ENCODE peak calls at places on chromosomes 16 and 17, in six cellular contexts. K is GM23248, Y is right cardiac atrium, A is testis, B is heart right ventricle, G is tibial nerve. O is an unnamed sample.

GRCh38 chr16:12545292-12545610 is 258.4 kb downstream of the CPPED1 start:
- DNase-seq in B (no peak), K (no peak), G (no peak), A (no peak), Y (no peak), O (no peak)

GRCh38 chr16:48276102-48276501 is 28.8 kb upstream of the ABCC11 start:
- DNase-seq in K (no peak), A (no peak), G (no peak), Y (no peak), B (no peak), O (no peak)

GRCh38 chr16:27761816-27762215 is 211.9 kb downstream of the KATNIP start:
- DNase-seq in G (no peak), A (no peak), Y (no peak), K (no peak), B (no peak), O (no peak)

GRCh38 chr16:86877108-86877507 is 298.8 kb downstream of the FOXL1 start:
- DNase-seq in B (no peak), A (no peak), Y (no peak), K (no peak), G (no peak), O (no peak)

GRCh38 chr16:83002351-83003334 is 375.9 kb downstream of the CDH13 start:
- DNase-seq in K (peak), A (no peak), G (no peak), B (no peak), Y (no peak), O (no peak)

GRCh38 chr17:28755486-28755885 is 11.7 kb downstream of the TRAF4 start:
- DNase-seq in Y (no peak), K (no peak), B (no peak), G (no peak), A (no peak), O (no peak)

GRCh38 chr17:46157443-46158107 is 35.7 kb downstream of the KANSL1 start:
- DNase-seq in B (no peak), A (no peak), G (no peak), K (peak), Y (no peak), O (no peak)

GRCh38 chr17:4436846-4437245 is 3.1 kb downstream of the SPNS3 start:
- DNase-seq in Y (no peak), G (no peak), B (no peak), A (no peak), K (no peak), O (no peak)

GRCh38 chr16:1300664-1301476 is 8.6 kb upstream of the UBE2I start:
- DNase-seq in Y (peak), B (peak), A (peak), K (peak), G (no peak), O (peak)

GRCh38 chr16:2152695-2153506 is 2.7 kb upstream of the TRAF7 start:
- DNase-seq in B (no peak), Y (no peak), G (no peak), A (no peak), K (peak), O (no peak)

GRCh38 chr16:67539271-67539670 is 10.6 kb downstream of the RIPOR1 start:
- DNase-seq in A (no peak), K (no peak), Y (no peak), B (no peak), G (no peak), O (no peak)

GRCh38 chr16:84914273-84914672 is 94.5 kb downstream of the CRISPLD2 start:
- DNase-seq in Y (no peak), K (no peak), G (peak), A (peak), B (no peak), O (no peak)

GRCh38 chr16:53065436-53066165 is 10.8 kb downstream of the CHD9 start:
- DNase-seq in K (peak), A (no peak), G (no peak), B (no peak), Y (no peak), O (no peak)

GRCh38 chr17:15185625-15185991 is 79.5 kb downstream of the PMP22 start:
- DNase-seq in K (peak), B (peak), Y (peak), A (peak), G (peak), O (no peak)

DNA sequence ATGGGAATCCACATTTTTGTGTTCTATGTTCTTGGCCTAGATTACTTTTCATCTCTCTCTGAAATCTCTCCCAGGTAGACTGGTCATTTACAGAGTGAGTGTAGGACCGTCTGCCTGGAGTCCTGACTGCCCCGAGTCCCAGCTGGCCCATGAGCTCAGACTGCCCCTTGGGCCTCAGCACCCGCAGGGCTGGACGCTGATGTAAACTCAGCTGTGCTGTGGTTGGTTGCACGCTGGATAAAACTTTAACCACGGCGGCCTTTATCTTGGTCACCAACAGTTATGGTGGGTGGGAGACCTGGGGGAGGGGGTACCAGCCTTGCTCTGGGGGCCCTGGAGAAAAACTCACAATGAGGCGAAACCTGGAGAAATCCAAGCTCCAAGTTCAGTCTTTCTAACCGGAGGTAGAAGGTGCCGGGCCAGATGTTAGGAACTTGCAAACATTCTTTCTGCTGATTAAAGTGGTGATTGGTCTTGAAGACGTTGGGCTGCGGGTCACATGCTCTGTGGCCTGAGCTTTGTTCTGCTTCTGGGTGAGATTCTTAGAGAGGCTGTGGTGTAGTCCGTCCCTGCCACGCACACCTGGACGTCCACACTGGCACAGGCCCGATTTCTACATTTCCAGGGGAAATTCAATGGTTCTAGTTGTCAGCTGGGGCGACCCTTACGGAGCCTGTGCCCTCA is 6.9 kb downstream of the METRNL start:
- DNase-seq in K (peak), B (no peak), Y (no peak), A (no peak), G (no peak), O (no peak)
- H3K27ac ChIP-seq in K (peak), B (no peak), Y (no peak), A (no peak), G (peak), O (no peak)

GRCh38 chr17:75182569-75183436 is at the start of gene SUMO2:
- DNase-seq in A (peak), Y (peak), G (peak), K (peak), B (peak), O (peak)

GRCh38 chr17:75183999-75184884 is 1.5 kb upstream of the SUMO2 start:
- DNase-seq in G (no peak), A (peak), Y (no peak), B (no peak), K (no peak), O (no peak)

GRCh38 chr17:75181608-75182318 is 996 bp downstream of the SUMO2 start:
- DNase-seq in A (peak), G (peak), K (peak), Y (peak), B (peak), O (no peak)

GRCh38 chr17:75181110-75181509 is 1.6 kb downstream of the SUMO2 start:
- DNase-seq in B (no peak), A (no peak), K (peak), G (no peak), Y (no peak), O (no peak)

DNA sequence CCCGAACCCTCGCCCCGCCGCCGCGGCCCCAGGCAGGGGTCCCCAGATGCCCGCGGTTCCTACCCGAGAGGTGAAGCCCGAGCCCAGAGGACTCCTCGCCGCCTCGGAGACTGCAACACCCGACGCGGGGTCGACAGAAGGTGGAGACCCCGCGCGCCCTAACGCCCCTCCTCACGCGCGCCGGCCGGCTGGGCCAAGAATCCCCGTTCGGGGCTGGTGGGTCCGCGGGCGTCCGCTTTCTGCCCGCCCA is 515 bp downstream of the SUMO2 start:
- DNase-seq in K (no peak), B (no peak), G (no peak), Y (no peak), A (no peak), O (peak)
- H3K27ac ChIP-seq in K (peak), B (peak), G (peak), Y (peak), A (peak), O (peak)

DNA sequence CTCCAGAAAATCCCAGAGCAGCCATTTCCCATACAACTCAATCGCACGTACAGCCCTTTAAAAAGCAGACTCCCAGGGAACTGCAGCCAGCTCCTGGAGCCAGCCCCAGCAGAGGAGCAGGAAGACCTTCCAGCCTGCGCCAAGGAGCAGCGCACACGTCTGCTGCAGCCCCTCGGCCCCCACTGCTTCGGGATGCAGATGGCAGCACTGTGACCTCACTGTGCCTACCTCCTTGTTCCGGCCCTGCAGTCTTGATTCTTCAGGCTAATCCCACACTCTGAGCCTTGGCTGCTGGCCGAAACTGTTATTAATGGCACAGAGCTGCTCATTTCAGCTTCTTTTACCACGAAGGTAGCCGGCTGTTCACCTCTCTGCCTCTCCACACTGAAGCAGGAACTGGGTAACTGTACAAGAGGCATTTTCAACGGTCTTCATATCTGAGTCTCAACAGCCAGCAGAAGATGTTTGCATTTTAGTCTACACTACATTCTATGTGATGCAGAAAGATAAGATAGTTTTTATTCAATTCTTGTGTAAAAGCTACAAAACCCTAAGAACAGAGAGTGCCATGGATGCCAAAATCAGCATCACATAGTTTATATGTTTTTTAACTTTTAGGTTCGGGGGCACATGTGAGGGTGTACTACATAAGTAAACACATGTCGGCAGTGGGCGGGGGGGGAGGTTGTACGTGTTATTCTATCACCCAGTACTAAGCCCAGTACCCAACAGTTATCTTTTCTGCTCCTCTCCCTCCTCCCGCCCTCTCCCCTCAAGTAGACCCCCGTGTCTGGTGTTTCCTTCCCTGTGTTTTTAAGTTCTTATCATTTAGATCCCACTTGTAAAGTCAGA is 130.8 kb downstream of the ANKRD11 start:
- DNase-seq in Y (no peak), K (peak), B (no peak), A (peak), G (no peak), O (no peak)
- H3K27ac ChIP-seq in Y (no peak), K (no peak), B (peak), A (no peak), G (no peak), O (no peak)

GRCh38 chr17:82670661-82671060 is 22.4 kb upstream of the WDR45B start:
- DNase-seq in A (no peak), B (no peak), Y (no peak), G (no peak), K (no peak), O (no peak)
- H3K27ac ChIP-seq in A (no peak), B (peak), Y (no peak), G (no peak), K (peak), O (no peak)

GRCh38 chr17:17844500-17844899 is 7.7 kb upstream of the SREBF1 start:
- DNase-seq in B (no peak), K (no peak), A (no peak), Y (no peak), G (no peak), O (peak)
- H3K27ac ChIP-seq in B (no peak), K (no peak), A (no peak), Y (no peak), G (peak), O (peak)

O was measured in caudate nucleus.